ENCODE peak calls at places on chromosomes 11 and 22, in seven cellular contexts. J, N, Z, P, W, K and A are unnamed samples.

GRCh38 chr11:115961168-115962003 is 457.2 kb upstream of the CADM1 start:
- DNase-seq in J (no peak), N (no peak), Z (no peak), P (no peak), W (no peak), K (no peak), A (no peak)

GRCh38 chr11:16853266-16853665 is 114.8 kb downstream of the C11orf58 start:
- DNase-seq in J (no peak), N (no peak), Z (no peak), P (no peak), W (no peak), K (no peak), A (no peak)

GRCh38 chr11:65556470-65557279 is 1.5 kb downstream of the LTBP3 start:
- DNase-seq in J (no peak), N (no peak), Z (no peak), P (no peak), W (no peak), K (no peak), A (no peak)

GRCh38 chr11:129853508-129854228 is 38.0 kb downstream of the TMEM45B start:
- DNase-seq in J (no peak), N (peak), Z (peak), P (no peak), W (peak), K (peak), A (no peak)

GRCh38 chr11:58784995-58785394 is 53.3 kb upstream of the GLYAT start:
- DNase-seq in J (no peak), N (no peak), Z (no peak), P (no peak), W (no peak), K (no peak), A (no peak)

GRCh38 chr22:24090581-24090980 is 79.5 kb downstream of the CABIN1 start:
- DNase-seq in J (no peak), N (no peak), Z (no peak), P (no peak), W (no peak), K (no peak), A (no peak)

GRCh38 chr11:121869478-121869877 is 246.5 kb downstream of the BLID start:
- DNase-seq in J (no peak), N (no peak), Z (no peak), P (no peak), W (no peak), K (no peak), A (no peak)

GRCh38 chr11:119126675-119127268 is 5.4 kb downstream of the HINFP start:
- DNase-seq in J (no peak), N (no peak), Z (no peak), P (no peak), W (no peak), K (no peak), A (no peak)

GRCh38 chr11:118434553-118435232 is 1.6 kb upstream of the KMT2A start:
- DNase-seq in J (no peak), N (peak), Z (peak), P (no peak), W (peak), K (no peak), A (no peak)

GRCh38 chr11:57644748-57645715 is 4.7 kb downstream of the YPEL4 start:
- DNase-seq in J (peak), N (peak), Z (peak), P (peak), W (peak), K (peak), A (no peak)

GRCh38 chr22:50114221-50114981 is 24.6 kb downstream of the MOV10L1 start:
- DNase-seq in J (no peak), N (peak), Z (no peak), P (no peak), W (peak), K (no peak), A (no peak)

GRCh38 chr11:64607381-64608259 is 16.6 kb downstream of the SLC22A12 start:
- DNase-seq in J (no peak), N (peak), Z (peak), P (no peak), W (peak), K (no peak), A (no peak)

GRCh38 chr11:65954771-65955170 is 6.8 kb upstream of the SART1 start:
- DNase-seq in J (no peak), N (no peak), Z (no peak), P (no peak), W (no peak), K (no peak), A (no peak)